ENCODE peak calls at places on chromosomes 13 and 19, in seven cellular contexts. One of them, this sample, is unnamed.

GRCh38 chr13:30569901-30570576 is 47.7 kb upstream of the USPL1 start:
- DNase-seq in cardiac fibroblast: peak; percentile 91
- DNase-seq in stimulated activated naive CD8-positive, alpha-beta T cell treated with anti-CD3 and anti-CD28 coated beads, Interleukin-15, Interleukin-2, amounts not matched to agents 100 U/mL and 50 U/mL, for 24 hours: no peak
- DNase-seq in progenitor cell of endocrine pancreas: no peak
- DNase-seq in CD4-positive, CD25-positive, alpha-beta regulatory T cell: no peak
- DNase-seq in stimulated activated CD8-positive, alpha-beta memory T cell treated with anti-CD3 and anti-CD28 coated beads, Interleukin-15, amount 100 ng/mL, for 1 hour: no peak
- DNase-seq in AML-193: no peak
- DNase-seq in this sample: peak; percentile 76

GRCh38 chr19:2477141-2477710 is 1.3 kb downstream of the GADD45B start:
- DNase-seq in stimulated activated CD8-positive, alpha-beta memory T cell treated with anti-CD3 and anti-CD28 coated beads, Interleukin-15, amount 100 ng/mL, for 1 hour: no peak
- DNase-seq in stimulated activated naive CD8-positive, alpha-beta T cell treated with anti-CD3 and anti-CD28 coated beads, Interleukin-15, Interleukin-2, amounts not matched to agents 100 U/mL and 50 U/mL, for 24 hours: peak; percentile 51
- DNase-seq in progenitor cell of endocrine pancreas: no peak
- DNase-seq in AML-193: no peak
- DNase-seq in cardiac fibroblast: peak; percentile 42
- DNase-seq in CD4-positive, CD25-positive, alpha-beta regulatory T cell: peak; percentile 9
- DNase-seq in this sample: peak; percentile 52

GRCh38 chr13:77397636-77398035 is 70.7 kb upstream of the MYCBP2 start:
- DNase-seq in stimulated activated naive CD8-positive, alpha-beta T cell treated with anti-CD3 and anti-CD28 coated beads, Interleukin-15, Interleukin-2, amounts not matched to agents 100 U/mL and 50 U/mL, for 24 hours: no peak
- DNase-seq in CD4-positive, CD25-positive, alpha-beta regulatory T cell: no peak
- DNase-seq in stimulated activated CD8-positive, alpha-beta memory T cell treated with anti-CD3 and anti-CD28 coated beads, Interleukin-15, amount 100 ng/mL, for 1 hour: no peak
- DNase-seq in AML-193: no peak
- DNase-seq in progenitor cell of endocrine pancreas: no peak
- DNase-seq in cardiac fibroblast: peak; percentile 7
- DNase-seq in this sample: no peak

GRCh38 chr19:36501973-36502372 is 12.6 kb upstream of the ZNF566 start:
- DNase-seq in progenitor cell of endocrine pancreas: no peak
- DNase-seq in CD4-positive, CD25-positive, alpha-beta regulatory T cell: no peak
- DNase-seq in stimulated activated naive CD8-positive, alpha-beta T cell treated with anti-CD3 and anti-CD28 coated beads, Interleukin-15, Interleukin-2, amounts not matched to agents 100 U/mL and 50 U/mL, for 24 hours: no peak
- DNase-seq in cardiac fibroblast: no peak
- DNase-seq in AML-193: no peak
- DNase-seq in stimulated activated CD8-positive, alpha-beta memory T cell treated with anti-CD3 and anti-CD28 coated beads, Interleukin-15, amount 100 ng/mL, for 1 hour: no peak
- DNase-seq in this sample: no peak

GRCh38 chr19:34838248-34838647 is 65.2 kb upstream of the ZNF599 start:
- DNase-seq in CD4-positive, CD25-positive, alpha-beta regulatory T cell: no peak
- DNase-seq in progenitor cell of endocrine pancreas: no peak
- DNase-seq in stimulated activated CD8-positive, alpha-beta memory T cell treated with anti-CD3 and anti-CD28 coated beads, Interleukin-15, amount 100 ng/mL, for 1 hour: no peak
- DNase-seq in AML-193: no peak
- DNase-seq in cardiac fibroblast: peak; percentile 25
- DNase-seq in stimulated activated naive CD8-positive, alpha-beta T cell treated with anti-CD3 and anti-CD28 coated beads, Interleukin-15, Interleukin-2, amounts not matched to agents 100 U/mL and 50 U/mL, for 24 hours: no peak
- DNase-seq in this sample: peak; percentile 27

GRCh38 chr13:94254737-94255136 is 224.7 kb downstream of the DCT start:
- DNase-seq in AML-193: no peak
- DNase-seq in cardiac fibroblast: no peak
- DNase-seq in CD4-positive, CD25-positive, alpha-beta regulatory T cell: no peak
- DNase-seq in stimulated activated CD8-positive, alpha-beta memory T cell treated with anti-CD3 and anti-CD28 coated beads, Interleukin-15, amount 100 ng/mL, for 1 hour: no peak
- DNase-seq in stimulated activated naive CD8-positive, alpha-beta T cell treated with anti-CD3 and anti-CD28 coated beads, Interleukin-15, Interleukin-2, amounts not matched to agents 100 U/mL and 50 U/mL, for 24 hours: no peak
- DNase-seq in progenitor cell of endocrine pancreas: no peak
- DNase-seq in this sample: no peak

GRCh38 chr19:5822181-5822844 is 17.2 kb downstream of the FUT6 start:
- DNase-seq in cardiac fibroblast: no peak
- DNase-seq in AML-193: no peak
- DNase-seq in progenitor cell of endocrine pancreas: no peak
- DNase-seq in stimulated activated naive CD8-positive, alpha-beta T cell treated with anti-CD3 and anti-CD28 coated beads, Interleukin-15, Interleukin-2, amounts not matched to agents 100 U/mL and 50 U/mL, for 24 hours: no peak
- DNase-seq in CD4-positive, CD25-positive, alpha-beta regulatory T cell: no peak
- DNase-seq in stimulated activated CD8-positive, alpha-beta memory T cell treated with anti-CD3 and anti-CD28 coated beads, Interleukin-15, amount 100 ng/mL, for 1 hour: no peak
- DNase-seq in this sample: no peak

GRCh38 chr19:46924874-46925547 is 64.2 kb downstream of the ARHGAP35 start:
- DNase-seq in stimulated activated CD8-positive, alpha-beta memory T cell treated with anti-CD3 and anti-CD28 coated beads, Interleukin-15, amount 100 ng/mL, for 1 hour: no peak
- DNase-seq in AML-193: no peak
- DNase-seq in CD4-positive, CD25-positive, alpha-beta regulatory T cell: no peak
- DNase-seq in stimulated activated naive CD8-positive, alpha-beta T cell treated with anti-CD3 and anti-CD28 coated beads, Interleukin-15, Interleukin-2, amounts not matched to agents 100 U/mL and 50 U/mL, for 24 hours: peak; percentile 16
- DNase-seq in progenitor cell of endocrine pancreas: no peak
- DNase-seq in cardiac fibroblast: no peak
- DNase-seq in this sample: no peak

GRCh38 chr19:56566904-56567273 is 379 bp upstream of the ZNF470 start:
- DNase-seq in stimulated activated naive CD8-positive, alpha-beta T cell treated with anti-CD3 and anti-CD28 coated beads, Interleukin-15, Interleukin-2, amounts not matched to agents 100 U/mL and 50 U/mL, for 24 hours: peak; percentile 68
- DNase-seq in cardiac fibroblast: peak; percentile 44
- DNase-seq in stimulated activated CD8-positive, alpha-beta memory T cell treated with anti-CD3 and anti-CD28 coated beads, Interleukin-15, amount 100 ng/mL, for 1 hour: peak; percentile 2
- DNase-seq in CD4-positive, CD25-positive, alpha-beta regulatory T cell: peak; percentile 2
- DNase-seq in progenitor cell of endocrine pancreas: peak; percentile 25
- DNase-seq in AML-193: peak; percentile 29
- DNase-seq in this sample: peak; percentile 65

GRCh38 chr13:94233401-94233800 is 246.1 kb downstream of the DCT start:
- DNase-seq in cardiac fibroblast: peak; percentile 92
- DNase-seq in stimulated activated CD8-positive, alpha-beta memory T cell treated with anti-CD3 and anti-CD28 coated beads, Interleukin-15, amount 100 ng/mL, for 1 hour: no peak
- DNase-seq in stimulated activated naive CD8-positive, alpha-beta T cell treated with anti-CD3 and anti-CD28 coated beads, Interleukin-15, Interleukin-2, amounts not matched to agents 100 U/mL and 50 U/mL, for 24 hours: no peak
- DNase-seq in progenitor cell of endocrine pancreas: no peak
- DNase-seq in CD4-positive, CD25-positive, alpha-beta regulatory T cell: no peak
- DNase-seq in AML-193: no peak
- DNase-seq in this sample: peak; percentile 61

GRCh38 chr13:49023441-49023840 is 47.7 kb downstream of the FNDC3A start:
- DNase-seq in AML-193: no peak
- DNase-seq in cardiac fibroblast: peak; percentile 32
- DNase-seq in progenitor cell of endocrine pancreas: no peak
- DNase-seq in stimulated activated CD8-positive, alpha-beta memory T cell treated with anti-CD3 and anti-CD28 coated beads, Interleukin-15, amount 100 ng/mL, for 1 hour: no peak
- DNase-seq in CD4-positive, CD25-positive, alpha-beta regulatory T cell: no peak
- DNase-seq in stimulated activated naive CD8-positive, alpha-beta T cell treated with anti-CD3 and anti-CD28 coated beads, Interleukin-15, Interleukin-2, amounts not matched to agents 100 U/mL and 50 U/mL, for 24 hours: no peak
- DNase-seq in this sample: peak; percentile 52